ENCODE peak calls at places on chromosomes 16 and 17, in nine cellular contexts. C is NCI-H1105 treated with DMSO at 0.1 percent for 48 hours; I is NCI-H524 treated with DMSO at 0.1 percent for 48 hours; R is NCI-H510A; A is stimulated activated CD8-positive, alpha-beta memory T cell treated with anti-CD3 and anti-CD28 coated beads, Interleukin-4, amount 100 ng/mL, for 1 hour; D is psoas muscle; J is SIG-M5; Z is NCI-H1930; X is NCI-H1092. V is an unnamed sample.
A peak's percentile ranks its signal among the peaks of the same experiment; 100 is the strongest.

GRCh38 chr17:33520404-33521032 is 227.4 kb upstream of the ASIC2 start:
- DNase-seq in Z (no peak), D (peak; percentile 18), C (peak; percentile 33), I (no peak), X (peak; percentile 8), A (no peak), J (no peak), R (no peak), V (no peak)

GRCh38 chr17:70668938-70669778 is 499.8 kb downstream of the KCNJ2 start:
- DNase-seq in A (no peak), Z (no peak), C (no peak), R (no peak), J (no peak), D (no peak), I (no peak), X (no peak), V (no peak)

GRCh38 chr16:89152831-89153700 is 18.5 kb upstream of the CDH15 start:
- DNase-seq in X (no peak), D (peak; percentile 12), I (no peak), Z (no peak), A (no peak), C (no peak), J (no peak), R (no peak), V (no peak)

GRCh38 chr17:40437095-40437732 is 6.0 kb upstream of the IGFBP4 start:
- DNase-seq in I (no peak), C (no peak), X (no peak), J (no peak), R (no peak), D (no peak), A (no peak), Z (no peak), V (no peak)

GRCh38 chr17:78534492-78535284 is 42.5 kb downstream of the DNAH17 start:
- DNase-seq in A (no peak), J (no peak), D (no peak), C (no peak), R (no peak), I (no peak), Z (no peak), X (no peak), V (peak; percentile 75)

GRCh38 chr16:35753559-35754390 is 2294.4 kb downstream of the TP53TG3F start:
- DNase-seq in Z (no peak), J (no peak), X (no peak), D (no peak), I (no peak), C (no peak), A (no peak), R (no peak), V (peak; percentile 26)

GRCh38 chr16:72689851-72690250 is 358.1 kb downstream of the ZFHX3 start:
- DNase-seq in Z (no peak), J (no peak), A (no peak), C (no peak), D (no peak), X (no peak), I (no peak), R (no peak), V (no peak)

GRCh38 chr17:47654991-47655390 is 5.3 kb downstream of the KPNB1 start:
- DNase-seq in R (no peak), C (no peak), I (no peak), A (no peak), J (no peak), Z (no peak), X (no peak), D (no peak), V (no peak)

GRCh38 chr16:87166321-87166720 is 150.9 kb downstream of the C16orf95 start:
- DNase-seq in Z (no peak), R (no peak), I (no peak), X (no peak), J (no peak), A (no peak), C (no peak), D (no peak), V (no peak)

GRCh38 chr17:68057531-68057952 is 22.0 kb downstream of the KPNA2 start:
- DNase-seq in J (no peak), X (no peak), C (no peak), R (no peak), Z (no peak), I (no peak), A (no peak), D (no peak), V (no peak)

GRCh38 chr17:65966311-65966710 is 225.6 kb downstream of the CEP112 start:
- DNase-seq in D (no peak), X (no peak), J (no peak), R (no peak), I (no peak), C (no peak), Z (no peak), A (no peak), V (no peak)

GRCh38 chr17:29633886-29634285 is 11.2 kb upstream of the CORO6 start:
- DNase-seq in D (no peak), R (no peak), Z (no peak), C (no peak), X (no peak), J (no peak), A (no peak), I (no peak), V (no peak)

GRCh38 chr16:9114842-9115241 is 23.4 kb downstream of the HAPSTR1 start:
- DNase-seq in J (no peak), A (no peak), C (no peak), X (no peak), R (no peak), Z (no peak), D (no peak), I (no peak), V (peak; percentile 13)

GRCh38 chr17:8105957-8106398 is 12.3 kb downstream of the ALOXE3 start:
- DNase-seq in R (no peak), X (no peak), J (no peak), Z (no peak), C (no peak), A (no peak), I (no peak), D (no peak), V (no peak)

GRCh38 chr17:81652901-81653771 is 3.2 kb downstream of the PDE6G start:
- DNase-seq in J (no peak), D (no peak), Z (no peak), I (no peak), C (no peak), X (no peak), R (no peak), A (no peak), V (no peak)

GRCh38 chr17:60305141-60305540 is 86.8 kb downstream of the USP32 start:
- DNase-seq in D (no peak), Z (no peak), I (no peak), X (no peak), R (no peak), A (no peak), C (no peak), J (peak; percentile 53), V (no peak)

GRCh38 chr17:38916771-38917170 is 8.6 kb upstream of the LASP1NB start:
- DNase-seq in J (no peak), X (no peak), Z (no peak), D (no peak), I (no peak), C (no peak), A (no peak), R (no peak), V (no peak)

GRCh38 chr16:51119576-51120288 is 31.3 kb downstream of the SALL1 start:
- DNase-seq in R (no peak), D (no peak), Z (no peak), A (no peak), X (no peak), J (no peak), C (no peak), I (no peak), V (no peak)

GRCh38 chr16:12819126-12820117 is 15.7 kb upstream of the CPPED1 start:
- DNase-seq in R (no peak), C (no peak), Z (peak; percentile 60), J (no peak), A (peak; percentile 36), D (peak; percentile 61), I (peak; percentile 79), X (no peak), V (peak; percentile 79)

GRCh38 chr17:81221842-81222619 is 734 bp downstream of the CEP131 start:
- DNase-seq in Z (no peak), X (no peak), D (no peak), R (no peak), I (no peak), J (no peak), C (no peak), A (no peak), V (no peak)

GRCh38 chr17:38704645-38705522 is at the start of gene MLLT6:
- DNase-seq in C (peak; percentile 59), I (no peak), J (no peak), R (peak; percentile 90), X (peak; percentile 79), Z (peak; percentile 56), D (peak; percentile 83), A (no peak), V (peak; percentile 71)

GRCh38 chr17:58224315-58224714 is 5.3 kb upstream of the MKS1 start:
- DNase-seq in A (no peak), D (no peak), Z (no peak), I (no peak), J (no peak), C (no peak), X (no peak), R (no peak), V (no peak)

GRCh38 chr17:75130632-75131277 is 787 bp downstream of the NT5C start:
- DNase-seq in J (no peak), I (peak; percentile 99), Z (peak; percentile 50), A (no peak), R (peak; percentile 41), X (peak; percentile 32), D (no peak), C (peak; percentile 45), V (peak; percentile 49)

GRCh38 chr16:15618392-15618791 is 24.6 kb downstream of the MARF1 start:
- DNase-seq in Z (no peak), R (no peak), D (no peak), X (no peak), C (no peak), J (no peak), A (no peak), I (no peak), V (no peak)

GRCh38 chr17:82531431-82531881 is 11.9 kb downstream of the FOXK2 start:
- DNase-seq in Z (no peak), C (no peak), A (no peak), D (no peak), J (no peak), I (no peak), R (no peak), X (no peak), V (no peak)

GRCh38 chr16:47262938-47263337 is 119.2 kb upstream of the NETO2 start:
- DNase-seq in D (no peak), X (no peak), R (no peak), C (no peak), I (no peak), J (no peak), Z (no peak), A (no peak), V (no peak)

GRCh38 chr16:89565506-89566372 is 5.3 kb downstream of the RPL13 start:
- DNase-seq in I (no peak), X (no peak), R (no peak), Z (no peak), D (peak; percentile 70), J (no peak), A (no peak), C (peak; percentile 8), V (peak; percentile 72)

GRCh38 chr17:17508641-17509591 is 12.7 kb upstream of the RASD1 start:
- DNase-seq in X (no peak), D (peak; percentile 9), Z (no peak), C (no peak), I (no peak), R (no peak), A (no peak), J (no peak), V (no peak)

GRCh38 chr17:37358098-37358829 is 17.5 kb upstream of the C17orf78 start:
- DNase-seq in R (peak; percentile 28), D (peak; percentile 41), Z (peak; percentile 36), I (peak; percentile 21), C (peak; percentile 57), J (no peak), X (peak; percentile 57), A (no peak), V (peak; percentile 56)

GRCh38 chr17:80035937-80036714 is at the start of gene CCDC40:
- DNase-seq in Z (peak; percentile 68), C (peak; percentile 75), A (peak; percentile 45), D (peak; percentile 86), R (peak; percentile 73), I (peak; percentile 48), X (peak; percentile 54), J (no peak), V (peak; percentile 84)

GRCh38 chr17:81976332-81977210 is 858 bp upstream of the ASPSCR1 start:
- DNase-seq in D (peak; percentile 53), Z (peak; percentile 17), X (peak; percentile 54), I (no peak), J (no peak), R (peak; percentile 89), A (no peak), C (peak; percentile 24), V (peak; percentile 48)